ENCODE peak calls at places on chromosome 7, in five cellular contexts. Z is HCT116, S is SK-N-SH, Y is GM12878, L is HepG2. D is an unnamed sample.

GRCh38 chr7:34727464-34727995 is 69.5 kb downstream of the NPSR1 start:
- DNase-seq in L (no peak), Y (no peak), Z (no peak), S (no peak), D (no peak)

GRCh38 chr7:55063633-55064032 is 44.8 kb downstream of the EGFR start:
- DNase-seq in Y (no peak), L (no peak), Z (no peak), S (no peak), D (no peak)

GRCh38 chr7:124033093-124033806 is 383 bp upstream of the TMEM229A start:
- DNase-seq in S (peak), Z (no peak), Y (no peak), L (no peak), D (no peak)

GRCh38 chr7:92813390-92814024 is 22.9 kb downstream of the CDK6 start:
- DNase-seq in Z (no peak), Y (peak), L (no peak), S (no peak), D (no peak)

GRCh38 chr7:157717211-157718174 is 380.7 kb downstream of the DNAJB6 start:
- DNase-seq in Z (no peak), L (no peak), Y (no peak), S (no peak), D (no peak)

GRCh38 chr7:47039899-47040298 is 542.0 kb downstream of the TNS3 start:
- DNase-seq in Y (no peak), S (no peak), Z (no peak), L (no peak), D (no peak)

GRCh38 chr7:95590387-95591248 is 5.7 kb downstream of the PDK4 start:
- DNase-seq in Z (no peak), S (no peak), Y (no peak), L (peak), D (no peak)

GRCh38 chr7:124655990-124656389 is 109.6 kb downstream of the GPR37 start:
- DNase-seq in L (no peak), Z (no peak), Y (no peak), S (no peak), D (no peak)

GRCh38 chr7:88881136-88881535 is 85.6 kb upstream of the TEX47 start:
- DNase-seq in L (no peak), S (no peak), Y (no peak), Z (no peak), D (no peak)

GRCh38 chr7:20797174-20798080 is 10.7 kb upstream of the SP8 start:
- DNase-seq in Y (no peak), L (no peak), Z (no peak), S (no peak), D (no peak)

GRCh38 chr7:12328888-12329770 is 74.5 kb downstream of the VWDE start:
- DNase-seq in Y (no peak), Z (no peak), L (no peak), S (no peak), D (no peak)

GRCh38 chr7:148481965-148482626 is 108.5 kb upstream of the C7orf33 start:
- DNase-seq in Y (no peak), S (peak), L (no peak), Z (no peak), D (no peak)

GRCh38 chr7:30348083-30348560 is 63.7 kb downstream of the ZNRF2 start:
- DNase-seq in L (peak), Y (peak), Z (peak), S (no peak), D (peak)

GRCh38 chr7:43303740-43304241 is 191.3 kb downstream of the HECW1 start:
- DNase-seq in L (no peak), Y (no peak), S (no peak), Z (peak), D (no peak)

GRCh38 chr7:159227433-159227832 is 82.8 kb upstream of the VIPR2 start:
- DNase-seq in S (no peak), L (no peak), Y (no peak), Z (no peak), D (peak)

GRCh38 chr7:7125993-7126392 is 56.4 kb upstream of the C1GALT1 start:
- DNase-seq in Z (no peak), Y (no peak), S (no peak), L (peak), D (no peak)

GRCh38 chr7:101747758-101748345 is 69.6 kb upstream of the CUX1 start:
- DNase-seq in L (no peak), S (peak), Y (no peak), Z (no peak), D (no peak)

GRCh38 chr7:114298011-114298410 is 116.6 kb upstream of the FOXP2 start:
- DNase-seq in L (no peak), Z (no peak), S (no peak), Y (no peak), D (no peak)

GRCh38 chr7:7861211-7861633 is 107.4 kb upstream of the GLCCI1 start:
- DNase-seq in Z (peak), L (peak), Y (no peak), S (no peak), D (no peak)

GRCh38 chr7:149787428-149788299 is 14.3 kb upstream of the ZNF467 start:
- DNase-seq in L (no peak), S (peak), Y (no peak), Z (no peak), D (peak)

GRCh38 chr7:98265841-98266271 is 13.8 kb upstream of the TECPR1 start:
- DNase-seq in L (no peak), S (no peak), Y (no peak), Z (no peak), D (no peak)

GRCh38 chr7:95434501-95435421 is at the start of gene PON2:
- DNase-seq in Z (peak), L (peak), Y (peak), S (peak), D (peak)

GRCh38 chr7:70673833-70674232 is 458.1 kb upstream of the GALNT17 start:
- DNase-seq in Y (no peak), S (peak), L (no peak), Z (no peak), D (no peak)

GRCh38 chr7:45125193-45125904 is 13.9 kb upstream of the TBRG4 start:
- DNase-seq in S (no peak), Y (no peak), L (no peak), Z (no peak), D (no peak)

GRCh38 chr7:34453150-34453549 is 204.9 kb upstream of the NPSR1 start:
- DNase-seq in Z (no peak), L (no peak), S (no peak), Y (no peak), D (no peak)

GRCh38 chr7:67018940-67019339 is 22.3 kb downstream of the TYW1 start:
- DNase-seq in S (no peak), Z (no peak), L (no peak), Y (no peak), D (no peak)

GRCh38 chr7:155354371-155355048 is 56.8 kb downstream of the INSIG1 start:
- DNase-seq in Z (no peak), S (no peak), L (no peak), Y (no peak), D (no peak)

GRCh38 chr7:122407195-122407594 is 102.6 kb upstream of the FEZF1 start:
- DNase-seq in L (no peak), Z (no peak), S (no peak), Y (no peak), D (no peak)

GRCh38 chr7:122403113-122403512 is 98.6 kb upstream of the FEZF1 start:
- DNase-seq in Z (no peak), S (no peak), L (no peak), Y (no peak), D (no peak)

GRCh38 chr7:122397381-122397780 is 92.8 kb upstream of the FEZF1 start:
- DNase-seq in L (no peak), Y (no peak), S (no peak), Z (no peak), D (no peak)

GRCh38 chr7:122402235-122402634 is 97.7 kb upstream of the FEZF1 start:
- DNase-seq in L (no peak), Y (no peak), S (no peak), Z (no peak), D (no peak)
- TF ChIP-seq ZBTB33 in L (no peak), Y (no peak), S (no peak), Z (no peak), D (no peak)

GRCh38 chr7:27641576-27642230 is 21.0 kb downstream of the HIBADH start:
- DNase-seq in L (no peak), Z (no peak), Y (no peak), S (no peak), D (no peak)
- TF ChIP-seq ZBTB33 in L (no peak), Z (no peak), Y (no peak), S (no peak), D (no peak)

GRCh38 chr7:128860158-128861073 is 2.2 kb upstream of the ATP6V1F start:
- DNase-seq in Y (no peak), S (no peak), Z (no peak), L (no peak), D (peak)
- TF ChIP-seq ZBTB33 in Y (no peak), S (no peak), Z (no peak), L (no peak), D (peak)

GRCh38 chr7:81111781-81112540 is 193.1 kb upstream of the SEMA3C start:
- DNase-seq in L (no peak), Y (no peak), Z (no peak), S (peak), D (no peak)
- TF ChIP-seq ZBTB33 in L (no peak), Y (no peak), Z (no peak), S (no peak), D (no peak)

DNA sequence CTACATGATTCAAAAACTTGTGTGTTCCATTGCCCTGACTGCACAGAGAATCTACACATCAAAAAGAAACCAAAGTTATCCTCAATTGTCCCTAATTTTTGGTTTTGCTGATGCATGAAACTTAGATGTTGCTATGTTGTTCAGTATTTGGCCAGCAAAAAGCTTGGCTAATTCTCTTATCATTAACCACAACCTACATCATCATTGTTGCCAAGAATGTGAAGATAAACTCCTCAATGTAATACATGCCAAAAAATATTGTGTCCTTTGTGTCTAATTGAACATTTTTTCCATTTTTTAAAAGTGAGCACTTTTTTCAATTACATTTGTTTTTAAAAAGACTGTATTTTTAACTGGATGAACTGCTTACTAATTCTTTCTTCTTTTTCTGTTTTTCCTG is 268.0 kb upstream of the SEMA3D start:
- DNase-seq in L (no peak), S (no peak), Z (no peak), Y (no peak), D (no peak)
- TF ChIP-seq ZBTB33 in L (no peak), S (no peak), Z (no peak), Y (no peak), D (no peak)

DNA sequence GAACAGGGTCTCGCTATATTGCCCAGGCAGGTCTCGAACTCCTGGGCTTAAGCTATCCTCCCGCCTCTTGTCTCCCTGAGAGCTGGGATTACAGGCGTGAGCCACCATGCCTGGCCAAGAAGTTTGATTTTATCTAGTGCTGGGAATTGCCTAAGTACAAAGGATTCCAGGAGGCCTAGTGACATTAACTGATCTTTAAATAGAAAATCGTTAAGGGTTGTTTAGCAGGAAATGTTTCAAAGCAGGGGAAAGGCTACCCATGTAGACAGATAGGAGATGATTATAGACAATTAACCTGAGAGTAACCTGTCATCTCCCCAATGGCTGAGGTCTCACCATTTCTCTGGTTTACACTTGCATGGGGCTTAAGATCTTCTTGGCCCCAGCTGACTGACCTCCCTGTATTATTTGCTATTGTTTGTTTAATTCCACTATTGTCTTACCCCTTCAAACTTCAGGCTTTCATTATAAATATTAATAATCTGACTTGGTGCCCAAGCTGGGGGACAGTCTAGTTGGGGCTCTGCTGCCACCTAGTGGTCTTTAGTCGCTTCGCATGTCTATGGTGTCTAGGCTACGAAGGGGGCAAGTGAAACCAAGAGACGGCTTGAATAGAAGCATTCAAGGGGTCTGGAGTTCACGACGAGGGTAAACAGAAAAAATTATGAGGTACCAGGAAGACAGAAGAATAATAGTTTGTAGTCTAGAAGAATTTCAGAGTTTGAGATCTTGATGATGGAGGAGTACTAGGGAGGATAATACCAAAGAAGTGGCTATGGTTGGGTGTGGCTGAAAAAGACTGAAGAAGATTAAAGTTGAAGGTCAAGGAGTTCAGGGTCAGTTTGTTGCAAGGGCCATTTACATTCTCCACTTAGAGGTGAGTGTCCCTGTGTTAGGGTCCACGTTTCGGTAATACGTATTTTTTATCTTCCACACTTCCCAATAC is 40.4 kb upstream of the BPGM start:
- DNase-seq in L (peak), S (peak), Z (peak), Y (no peak), D (peak)
- TF ChIP-seq ZBTB33 in L (no peak), S (no peak), Z (no peak), Y (no peak), D (no peak)

GRCh38 chr7:131648491-131648890 is 92.1 kb upstream of the PODXL start:
- DNase-seq in Y (no peak), L (no peak), Z (no peak), S (no peak), D (no peak)
- TF ChIP-seq ZBTB33 in Y (no peak), L (no peak), Z (no peak), S (no peak), D (no peak)

DNA sequence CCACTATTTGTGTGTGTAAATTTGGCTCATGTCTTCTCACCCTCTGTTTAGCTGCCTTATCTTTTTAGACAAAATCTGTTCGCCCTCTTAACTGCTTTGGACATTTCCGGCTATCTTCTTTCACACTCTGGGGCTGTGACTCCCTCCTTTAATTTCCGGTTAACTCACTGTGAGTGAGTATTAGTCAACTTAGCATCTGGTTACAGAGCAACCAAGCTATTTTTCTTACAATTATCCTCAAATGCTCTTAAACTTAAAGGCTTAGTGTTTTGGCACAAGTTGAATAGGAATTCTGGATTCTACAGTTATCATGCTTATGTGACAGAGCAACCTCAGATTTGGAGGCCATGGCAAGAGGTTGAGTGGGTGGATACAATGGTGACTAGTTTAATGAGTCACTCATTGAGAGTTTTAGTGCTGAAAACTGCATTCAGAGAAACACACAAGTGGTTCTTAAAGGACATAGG is 177.6 kb upstream of the SEMA3A start:
- DNase-seq in S (no peak), Y (no peak), L (no peak), Z (peak), D (no peak)
- TF ChIP-seq ZBTB33 in S (no peak), Y (no peak), L (no peak), Z (no peak), D (no peak)

D was measured in K562.